ENCODE peak calls at places on chromosomes 2 and 18, in nine cellular contexts. D, S, P, O, G, H, N, Y and F are unnamed samples.

GRCh38 chr2:173990970-173991819 is 26.0 kb upstream of the SP3 start:
- DNase-seq in D (no peak), N (peak), P (peak), S (peak), G (peak), O (peak), Y (no peak), H (peak), F (peak)

GRCh38 chr2:232372231-232373208 is 6.0 kb upstream of the ALPP start:
- DNase-seq in Y (no peak), G (peak), D (no peak), P (peak), N (no peak), H (no peak), O (no peak), S (peak), F (no peak)

GRCh38 chr18:74493689-74494088 is 2.5 kb upstream of the CNDP2 start:
- DNase-seq in G (peak), P (peak), D (no peak), H (no peak), Y (peak), S (peak), N (peak), O (no peak), F (peak)

GRCh38 chr18:58363767-58364540 is 264.9 kb downstream of the ALPK2 start:
- DNase-seq in D (no peak), G (peak), S (peak), O (no peak), P (peak), N (no peak), H (no peak), Y (no peak), F (peak)

GRCh38 chr2:30964334-30964733 is 157.1 kb upstream of the CAPN13 start:
- DNase-seq in P (no peak), G (no peak), N (no peak), D (no peak), S (no peak), O (no peak), H (no peak), Y (no peak), F (no peak)

GRCh38 chr2:5725072-5725471 is 32.9 kb downstream of the SOX11 start:
- DNase-seq in H (no peak), Y (no peak), O (no peak), P (no peak), D (no peak), G (no peak), S (no peak), N (no peak), F (no peak)

GRCh38 chr2:66446178-66446860 is 11.4 kb downstream of the MEIS1 start:
- DNase-seq in N (no peak), P (peak), G (peak), D (no peak), O (peak), H (no peak), S (no peak), Y (peak), F (peak)

GRCh38 chr18:46628206-46628605 is 28.8 kb downstream of the LOXHD1 start:
- DNase-seq in P (no peak), D (no peak), N (no peak), Y (no peak), H (no peak), S (no peak), O (no peak), G (no peak), F (no peak)

GRCh38 chr2:27902143-27902542 is 11.6 kb downstream of the BABAM2 start:
- DNase-seq in S (no peak), G (no peak), Y (no peak), D (no peak), H (no peak), O (no peak), P (no peak), N (no peak), F (no peak)

GRCh38 chr2:153479527-153479926 is 965 bp upstream of the RPRM start:
- DNase-seq in O (no peak), H (no peak), G (no peak), N (no peak), P (no peak), S (no peak), Y (no peak), D (no peak), F (no peak)

GRCh38 chr2:218733615-218734021 is 23.0 kb downstream of the TTLL4 start:
- DNase-seq in N (no peak), Y (no peak), H (peak), D (no peak), S (peak), P (peak), O (peak), G (peak), F (peak)

GRCh38 chr2:95316466-95317122 is 19.4 kb downstream of the KCNIP3 start:
- DNase-seq in Y (no peak), O (no peak), S (peak), P (peak), H (no peak), D (no peak), N (no peak), G (peak), F (peak)

GRCh38 chr2:58540680-58541079 is 299.6 kb upstream of the FANCL start:
- DNase-seq in D (no peak), P (no peak), G (no peak), N (no peak), S (no peak), Y (peak), O (no peak), H (no peak), F (no peak)

GRCh38 chr2:141133883-141134282 is 996.9 kb downstream of the LRP1B start:
- DNase-seq in G (no peak), O (no peak), S (no peak), H (no peak), D (no peak), Y (no peak), P (no peak), N (no peak), F (no peak)

GRCh38 chr18:59340312-59340711 is 18.8 kb downstream of the LMAN1 start:
- DNase-seq in D (no peak), P (no peak), S (no peak), Y (no peak), N (no peak), H (no peak), G (no peak), O (no peak), F (no peak)

GRCh38 chr2:169775765-169776482 is 22.7 kb upstream of the SSB start:
- DNase-seq in P (no peak), N (peak), S (peak), D (no peak), Y (no peak), G (peak), H (no peak), O (no peak), F (peak)

GRCh38 chr18:41449612-41450011 is 505.4 kb upstream of the PIK3C3 start:
- DNase-seq in P (peak), O (no peak), Y (no peak), D (no peak), N (no peak), G (no peak), H (no peak), S (no peak), F (no peak)

GRCh38 chr18:8795586-8795985 is 90.2 kb downstream of the MTCL1 start:
- DNase-seq in H (no peak), O (no peak), G (no peak), Y (no peak), N (no peak), P (no peak), S (no peak), D (no peak), F (no peak)

GRCh38 chr18:8798996-8799395 is 93.6 kb downstream of the MTCL1 start:
- DNase-seq in S (no peak), N (no peak), O (peak), G (peak), P (no peak), D (no peak), H (no peak), Y (no peak), F (no peak)

GRCh38 chr18:8800041-8800441 is 94.7 kb downstream of the MTCL1 start:
- DNase-seq in D (no peak), G (peak), Y (no peak), P (peak), H (no peak), O (peak), S (peak), N (peak), F (peak)

GRCh38 chr18:8799593-8799992 is 94.2 kb downstream of the MTCL1 start:
- DNase-seq in O (no peak), D (no peak), P (no peak), Y (no peak), S (peak), N (no peak), G (peak), H (no peak), F (no peak)

GRCh38 chr18:8797206-8797605 is 91.8 kb downstream of the MTCL1 start:
- DNase-seq in P (no peak), S (peak), G (no peak), Y (peak), H (no peak), D (no peak), N (no peak), O (no peak), F (peak)
- TF ChIP-seq CTCF in P (no peak), S (no peak), G (no peak), Y (no peak), H (no peak), D (no peak), N (no peak), O (no peak), F (no peak)

GRCh38 chr18:36492604-36493329 is 195.3 kb downstream of the FHOD3 start:
- DNase-seq in S (no peak), P (no peak), Y (no peak), H (no peak), N (no peak), G (no peak), D (no peak), O (no peak), F (no peak)
- TF ChIP-seq CTCF in S (no peak), P (no peak), Y (no peak), H (no peak), N (no peak), G (no peak), D (no peak), O (peak), F (no peak)

DNA sequence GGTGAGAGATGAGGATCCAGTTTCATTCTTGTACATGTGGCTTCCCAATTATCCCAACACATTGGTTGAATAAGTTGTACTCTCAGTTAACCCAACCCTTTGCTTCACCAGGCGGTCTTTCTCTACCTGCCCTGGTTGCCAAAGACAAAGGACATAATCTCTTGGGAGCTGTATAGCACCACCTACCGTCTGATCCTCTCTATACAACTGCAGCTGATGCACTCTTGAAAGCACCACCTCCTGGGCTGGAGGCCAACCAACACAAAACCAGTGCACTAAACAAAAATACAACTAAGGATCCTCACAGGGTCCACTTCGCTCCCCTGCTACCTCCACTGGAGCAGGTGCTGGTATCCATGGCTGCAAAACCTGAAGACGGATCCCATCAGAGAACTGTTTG is 473.6 kb upstream of the NRXN1 start:
- DNase-seq in N (no peak), S (no peak), P (no peak), G (no peak), H (no peak), Y (no peak), D (no peak), O (no peak), F (no peak)
- TF ChIP-seq CTCF in N (no peak), S (no peak), P (no peak), G (no peak), H (no peak), Y (no peak), D (no peak), O (no peak), F (no peak)

GRCh38 chr2:224058048-224058775 is 19.1 kb upstream of the SERPINE2 start:
- DNase-seq in O (no peak), N (no peak), Y (no peak), P (no peak), G (no peak), S (no peak), H (no peak), D (no peak), F (no peak)

GRCh38 chr2:224063308-224063648 is 24.2 kb upstream of the SERPINE2 start:
- DNase-seq in D (no peak), H (no peak), O (no peak), P (no peak), S (no peak), N (no peak), G (no peak), Y (no peak), F (no peak)

GRCh38 chr2:224059178-224059577 is 20.1 kb upstream of the SERPINE2 start:
- DNase-seq in O (no peak), G (no peak), D (no peak), P (no peak), N (no peak), S (no peak), Y (no peak), H (no peak), F (no peak)

GRCh38 chr2:224060783-224061482 is 21.8 kb upstream of the SERPINE2 start:
- DNase-seq in H (no peak), G (no peak), N (no peak), O (no peak), Y (no peak), S (no peak), D (no peak), P (no peak), F (no peak)

DNA sequence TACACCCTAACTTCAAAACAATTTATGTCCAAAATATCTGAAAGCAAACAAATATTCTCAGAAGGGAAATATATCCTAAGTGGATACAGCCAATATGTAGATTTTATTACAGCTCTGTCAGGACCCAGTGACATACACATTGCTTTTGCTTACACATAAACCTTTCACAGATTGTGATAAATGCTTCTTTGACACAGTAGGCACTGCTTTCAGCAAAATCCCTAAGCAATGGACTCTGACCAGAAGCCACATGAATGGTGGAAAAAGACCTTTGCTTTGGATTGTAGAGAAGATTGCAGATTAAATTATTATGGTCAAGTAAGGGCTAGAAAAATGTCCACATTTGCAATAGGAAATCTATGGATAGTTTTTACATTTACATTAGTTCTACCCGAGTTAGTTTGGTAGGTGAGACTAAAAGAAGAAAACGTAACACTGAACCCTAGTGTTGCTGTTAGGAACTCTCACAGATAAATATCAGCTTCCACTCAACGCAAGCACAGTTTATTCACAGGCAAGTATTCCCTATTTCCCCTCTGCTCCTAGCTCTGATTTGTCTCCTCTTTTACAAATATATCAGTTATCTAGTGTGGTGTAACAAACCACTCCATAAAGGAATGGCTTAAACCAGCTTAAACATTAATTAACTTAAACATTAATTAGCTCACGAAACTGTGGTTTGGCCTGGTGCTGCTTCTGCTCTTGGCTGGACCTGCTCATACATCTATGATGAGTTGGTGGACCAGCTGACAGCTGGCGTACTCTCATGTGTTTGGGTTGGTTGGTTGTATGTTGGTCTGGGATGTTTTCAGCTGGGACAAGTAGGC is 23.6 kb upstream of the SERPINE2 start:
- DNase-seq in S (no peak), O (no peak), H (no peak), N (no peak), Y (no peak), P (no peak), D (no peak), G (no peak), F (no peak)
- TF ChIP-seq CTCF in S (no peak), O (peak), H (no peak), N (no peak), Y (no peak), P (no peak), D (no peak), G (no peak), F (no peak)

GRCh38 chr2:48202863-48203642 is 296.8 kb upstream of the FBXO11 start:
- DNase-seq in H (no peak), S (no peak), O (no peak), G (no peak), P (no peak), Y (no peak), N (no peak), D (no peak), F (no peak)

GRCh38 chr2:48203668-48204067 is 297.4 kb upstream of the FBXO11 start:
- DNase-seq in S (no peak), H (no peak), P (no peak), N (no peak), Y (no peak), G (no peak), D (no peak), O (no peak), F (no peak)

GRCh38 chr2:48204750-48205136 is 298.4 kb upstream of the FBXO11 start:
- DNase-seq in O (no peak), H (no peak), G (no peak), D (no peak), P (no peak), N (no peak), Y (no peak), S (no peak), F (no peak)

GRCh38 chr2:48207201-48207641 is 300.9 kb upstream of the FBXO11 start:
- DNase-seq in Y (no peak), S (no peak), O (no peak), H (no peak), N (no peak), P (no peak), D (no peak), G (no peak), F (no peak)

DNA sequence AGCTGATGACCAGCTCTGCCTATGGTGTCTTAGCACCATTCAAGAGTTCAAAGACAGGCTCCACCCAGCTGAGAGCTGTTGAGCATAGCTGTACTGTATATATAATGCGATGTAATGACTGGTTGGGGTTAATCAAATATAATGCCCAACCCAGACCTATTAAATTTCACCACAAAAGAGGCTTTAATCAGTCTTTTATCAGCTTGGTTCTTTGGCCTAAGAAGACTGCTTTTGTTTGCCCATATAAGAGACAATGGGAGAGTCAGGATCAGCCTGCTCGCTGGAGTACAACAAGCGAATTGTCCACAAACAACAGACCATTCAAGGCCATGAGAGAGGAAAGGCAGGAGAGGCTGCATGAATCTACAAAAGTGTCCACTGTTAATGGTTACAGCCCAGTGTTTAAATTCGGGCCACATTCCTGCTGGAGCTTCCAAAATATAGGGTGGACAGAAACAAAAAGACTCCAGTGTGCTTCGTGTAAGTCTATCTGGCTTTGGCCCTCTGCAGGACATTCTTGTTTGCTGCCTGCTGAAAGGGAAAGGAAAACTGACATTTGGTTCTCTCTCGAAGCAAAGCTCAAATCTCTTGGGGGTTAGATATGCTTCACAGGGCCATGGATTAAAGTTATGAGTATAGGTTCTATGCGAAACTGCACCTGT is 299.0 kb upstream of the FBXO11 start:
- DNase-seq in S (peak), P (peak), D (no peak), H (peak), G (no peak), O (no peak), Y (no peak), N (no peak), F (peak)
- TF ChIP-seq CTCF in S (no peak), P (peak), D (no peak), H (peak), G (no peak), O (no peak), Y (no peak), N (peak), F (peak)